ENCODE peak calls at places on chromosomes 2 and 18, in six cellular contexts. One of them, this sample, is unnamed. For H3K4me1 and H3K27me3, the result is how much of the 10 kb centered on the place peaks cover.

GRCh38 chr18:22488554-22488953 is 70.8 kb upstream of the CTAGE1 start:
- DNase-seq in tibial nerve: peak
- DNase-seq in aorta: peak
- DNase-seq in Karpas-422: no peak
- DNase-seq in psoas muscle: peak
- DNase-seq in mesenchymal stem cell: no peak
- DNase-seq in this sample: no peak

GRCh38 chr2:37317746-37318145 is 6.9 kb downstream of the PRKD3 start:
- DNase-seq in tibial nerve: no peak
- DNase-seq in aorta: no peak
- DNase-seq in Karpas-422: no peak
- DNase-seq in psoas muscle: no peak
- DNase-seq in mesenchymal stem cell: no peak
- DNase-seq in this sample: no peak

GRCh38 chr2:136363470-136363869 is 245.5 kb upstream of the CXCR4 start:
- DNase-seq in tibial nerve: no peak
- DNase-seq in aorta: no peak
- DNase-seq in Karpas-422: no peak
- DNase-seq in psoas muscle: no peak
- DNase-seq in mesenchymal stem cell: no peak
- DNase-seq in this sample: no peak

GRCh38 chr2:57894353-57894752 is 152.3 kb upstream of the VRK2 start:
- DNase-seq in tibial nerve: no peak
- DNase-seq in aorta: no peak
- DNase-seq in Karpas-422: no peak
- DNase-seq in psoas muscle: no peak
- DNase-seq in mesenchymal stem cell: no peak
- DNase-seq in this sample: no peak

GRCh38 chr2:9558948-9559381 is 3.3 kb upstream of the ADAM17 start:
- DNase-seq in tibial nerve: no peak
- DNase-seq in aorta: peak
- DNase-seq in Karpas-422: no peak
- DNase-seq in psoas muscle: no peak
- DNase-seq in mesenchymal stem cell: peak
- DNase-seq in this sample: no peak

GRCh38 chr2:33673937-33674336 is 74.8 kb upstream of the FAM98A start:
- DNase-seq in tibial nerve: no peak
- DNase-seq in aorta: no peak
- DNase-seq in Karpas-422: peak
- DNase-seq in psoas muscle: no peak
- DNase-seq in mesenchymal stem cell: peak
- DNase-seq in this sample: no peak

GRCh38 chr2:25246001-25246400 is 77.6 kb upstream of the POMC start:
- DNase-seq in tibial nerve: no peak
- DNase-seq in aorta: no peak
- DNase-seq in Karpas-422: no peak
- DNase-seq in psoas muscle: no peak
- DNase-seq in mesenchymal stem cell: no peak
- DNase-seq in this sample: no peak

GRCh38 chr2:28747714-28748113 is 3.9 kb upstream of the PPP1CB start:
- DNase-seq in tibial nerve: no peak
- DNase-seq in aorta: no peak
- DNase-seq in Karpas-422: no peak
- DNase-seq in psoas muscle: no peak
- DNase-seq in mesenchymal stem cell: no peak
- DNase-seq in this sample: no peak

GRCh38 chr2:196503398-196503797 is 136.1 kb upstream of the CCDC150 start:
- DNase-seq in tibial nerve: no peak
- DNase-seq in aorta: no peak
- DNase-seq in Karpas-422: no peak
- DNase-seq in psoas muscle: no peak
- DNase-seq in mesenchymal stem cell: no peak
- DNase-seq in this sample: no peak

GRCh38 chr18:79937103-79937860 is 14.2 kb downstream of the SLC66A2 start:
- DNase-seq in tibial nerve: no peak
- DNase-seq in aorta: peak
- DNase-seq in Karpas-422: no peak
- DNase-seq in psoas muscle: no peak
- DNase-seq in mesenchymal stem cell: no peak
- DNase-seq in this sample: no peak

GRCh38 chr18:74249181-74249968 is 42.4 kb downstream of the CYB5A start:
- DNase-seq in tibial nerve: peak
- DNase-seq in aorta: no peak
- DNase-seq in Karpas-422: no peak
- DNase-seq in psoas muscle: no peak
- DNase-seq in mesenchymal stem cell: peak
- DNase-seq in this sample: no peak

GRCh38 chr2:185919155-185919554 is 180.6 kb downstream of the FSIP2 start:
- DNase-seq in tibial nerve: no peak
- DNase-seq in aorta: no peak
- DNase-seq in Karpas-422: no peak
- DNase-seq in psoas muscle: no peak
- DNase-seq in mesenchymal stem cell: no peak
- DNase-seq in this sample: no peak

GRCh38 chr18:29616885-29617284 is 1425.7 kb downstream of the DSC3 start:
- DNase-seq in tibial nerve: no peak
- DNase-seq in aorta: no peak
- DNase-seq in Karpas-422: no peak
- DNase-seq in psoas muscle: no peak
- DNase-seq in mesenchymal stem cell: no peak
- DNase-seq in this sample: no peak

GRCh38 chr2:236892721-236893120 is 193.0 kb upstream of the COPS8 start:
- DNase-seq in tibial nerve: no peak
- DNase-seq in aorta: no peak
- DNase-seq in Karpas-422: no peak
- DNase-seq in psoas muscle: no peak
- DNase-seq in mesenchymal stem cell: no peak
- DNase-seq in this sample: no peak

GRCh38 chr18:59551902-59552635 is 145.2 kb downstream of the CCBE1 start:
- DNase-seq in tibial nerve: no peak
- DNase-seq in aorta: no peak
- DNase-seq in Karpas-422: no peak
- DNase-seq in psoas muscle: no peak
- DNase-seq in mesenchymal stem cell: no peak
- DNase-seq in this sample: no peak

GRCh38 chr2:18518116-18519111 is 42.0 kb downstream of the RDH14 start:
- DNase-seq in tibial nerve: no peak
- DNase-seq in aorta: no peak
- DNase-seq in Karpas-422: no peak
- DNase-seq in psoas muscle: no peak
- DNase-seq in mesenchymal stem cell: peak
- DNase-seq in this sample: peak

GRCh38 chr2:44964704-44965343 is 23.3 kb downstream of the SIX3 start:
- DNase-seq in tibial nerve: no peak
- DNase-seq in aorta: no peak
- DNase-seq in Karpas-422: peak
- DNase-seq in psoas muscle: no peak
- DNase-seq in mesenchymal stem cell: no peak
- DNase-seq in this sample: no peak

GRCh38 chr18:37453754-37454153 is 111.8 kb downstream of the CELF4 start:
- DNase-seq in tibial nerve: no peak
- DNase-seq in aorta: no peak
- DNase-seq in Karpas-422: no peak
- DNase-seq in psoas muscle: no peak
- DNase-seq in mesenchymal stem cell: no peak
- DNase-seq in this sample: no peak

GRCh38 chr2:239145106-239145505 is 255.7 kb downstream of the HDAC4 start:
- DNase-seq in tibial nerve: no peak
- DNase-seq in aorta: no peak
- DNase-seq in Karpas-422: no peak
- DNase-seq in psoas muscle: no peak
- DNase-seq in mesenchymal stem cell: no peak
- DNase-seq in this sample: no peak

GRCh38 chr18:50644807-50645206 is 84.9 kb downstream of the MAPK4 start:
- DNase-seq in tibial nerve: no peak
- DNase-seq in aorta: no peak
- DNase-seq in Karpas-422: no peak
- DNase-seq in psoas muscle: no peak
- DNase-seq in mesenchymal stem cell: no peak
- DNase-seq in this sample: no peak

GRCh38 chr18:7572837-7573236 is 5.7 kb downstream of the PTPRM start:
- DNase-seq in tibial nerve: no peak
- DNase-seq in aorta: no peak
- DNase-seq in Karpas-422: no peak
- DNase-seq in psoas muscle: no peak
- DNase-seq in mesenchymal stem cell: peak
- DNase-seq in this sample: peak

GRCh38 chr2:44433841-44434240 is 72.1 kb downstream of the CAMKMT start:
- DNase-seq in tibial nerve: no peak
- DNase-seq in aorta: no peak
- DNase-seq in Karpas-422: no peak
- DNase-seq in psoas muscle: no peak
- DNase-seq in mesenchymal stem cell: peak
- DNase-seq in this sample: no peak

GRCh38 chr2:162075689-162076132 is 1.7 kb upstream of the DPP4 start:
- DNase-seq in tibial nerve: no peak
- DNase-seq in aorta: no peak
- DNase-seq in Karpas-422: no peak
- DNase-seq in psoas muscle: no peak
- DNase-seq in mesenchymal stem cell: peak
- DNase-seq in this sample: no peak

GRCh38 chr18:57446322-57446721 is 11.1 kb downstream of the ONECUT2 start:
- DNase-seq in tibial nerve: no peak
- DNase-seq in aorta: no peak
- DNase-seq in Karpas-422: peak
- DNase-seq in psoas muscle: no peak
- DNase-seq in mesenchymal stem cell: no peak
- DNase-seq in this sample: no peak

GRCh38 chr2:18473241-18473841 is 87.1 kb downstream of the RDH14 start:
- DNase-seq in tibial nerve: peak
- DNase-seq in aorta: no peak
- DNase-seq in Karpas-422: no peak
- DNase-seq in psoas muscle: peak
- DNase-seq in mesenchymal stem cell: peak
- DNase-seq in this sample: no peak

GRCh38 chr2:118340103-118340502 is 251.8 kb downstream of the INSIG2 start:
- DNase-seq in tibial nerve: no peak
- DNase-seq in aorta: no peak
- DNase-seq in Karpas-422: no peak
- DNase-seq in psoas muscle: no peak
- DNase-seq in mesenchymal stem cell: no peak
- DNase-seq in this sample: no peak

DNA sequence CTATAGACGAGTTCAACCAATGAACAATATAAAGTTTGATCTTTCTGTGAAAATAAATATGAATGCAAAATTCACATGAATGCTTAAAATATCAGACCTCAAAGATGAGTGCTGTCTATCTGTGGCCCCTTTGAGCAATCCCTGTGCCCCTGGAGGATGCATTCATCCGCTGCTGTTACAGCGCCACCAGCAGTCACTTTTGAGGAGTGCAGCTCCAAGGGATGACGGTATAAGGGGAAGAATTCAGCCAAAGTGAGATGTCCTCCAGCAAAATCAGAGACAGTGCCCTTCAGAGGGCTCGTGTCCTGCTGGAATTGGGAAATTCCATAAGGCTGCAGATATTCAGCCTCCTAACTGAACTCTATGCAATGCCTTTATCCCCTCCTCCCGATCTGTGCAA is 12.0 kb upstream of the CHRNA1 start:
- DNase-seq in tibial nerve: no peak
- DNase-seq in aorta: no peak
- DNase-seq in Karpas-422: peak
- DNase-seq in psoas muscle: no peak
- DNase-seq in mesenchymal stem cell: no peak
- DNase-seq in this sample: no peak
- H3K4me1 ChIP-seq in tibial nerve: under half
- H3K4me1 ChIP-seq in aorta: under half
- H3K4me1 ChIP-seq in Karpas-422: under half
- H3K4me1 ChIP-seq in psoas muscle: under half
- H3K4me1 ChIP-seq in mesenchymal stem cell: under half
- H3K4me1 ChIP-seq in this sample: under half

DNA sequence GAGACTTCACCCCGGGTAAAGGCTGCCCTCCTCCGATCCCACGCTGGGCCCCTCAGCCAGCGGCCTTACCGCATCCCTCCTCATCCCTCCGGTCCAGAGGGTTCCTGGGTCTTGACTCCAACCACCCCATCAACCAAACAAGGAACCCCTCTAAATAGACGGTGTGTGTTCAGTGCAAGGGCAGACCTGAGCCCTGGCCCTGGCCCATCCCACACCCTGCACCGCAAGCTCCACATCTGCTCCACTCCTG is 1.8 kb downstream of the KIF1A start:
- DNase-seq in tibial nerve: no peak
- DNase-seq in aorta: no peak
- DNase-seq in Karpas-422: no peak
- DNase-seq in psoas muscle: no peak
- DNase-seq in mesenchymal stem cell: no peak
- DNase-seq in this sample: no peak
- H3K27me3 ChIP-seq in tibial nerve: under half
- H3K27me3 ChIP-seq in aorta: under half
- H3K27me3 ChIP-seq in Karpas-422: under half
- H3K27me3 ChIP-seq in psoas muscle: under half
- H3K27me3 ChIP-seq in mesenchymal stem cell: half or more
- H3K27me3 ChIP-seq in this sample: under half

GRCh38 chr2:73927344-73927743 is 664 bp downstream of the DGUOK start:
- DNase-seq in tibial nerve: no peak
- DNase-seq in aorta: no peak
- DNase-seq in Karpas-422: no peak
- DNase-seq in psoas muscle: no peak
- DNase-seq in mesenchymal stem cell: no peak
- DNase-seq in this sample: no peak

GRCh38 chr2:73928995-73929394 is 2.3 kb downstream of the DGUOK start:
- DNase-seq in tibial nerve: no peak
- DNase-seq in aorta: no peak
- DNase-seq in Karpas-422: no peak
- DNase-seq in psoas muscle: no peak
- DNase-seq in mesenchymal stem cell: no peak
- DNase-seq in this sample: no peak

GRCh38 chr2:73931531-73932500 is 5.1 kb downstream of the DGUOK start:
- DNase-seq in tibial nerve: no peak
- DNase-seq in aorta: no peak
- DNase-seq in Karpas-422: no peak
- DNase-seq in psoas muscle: no peak
- DNase-seq in mesenchymal stem cell: peak
- DNase-seq in this sample: no peak

GRCh38 chr2:73933194-73933593 is 6.5 kb downstream of the DGUOK start:
- DNase-seq in tibial nerve: no peak
- DNase-seq in aorta: no peak
- DNase-seq in Karpas-422: no peak
- DNase-seq in psoas muscle: no peak
- DNase-seq in mesenchymal stem cell: no peak
- DNase-seq in this sample: no peak

DNA sequence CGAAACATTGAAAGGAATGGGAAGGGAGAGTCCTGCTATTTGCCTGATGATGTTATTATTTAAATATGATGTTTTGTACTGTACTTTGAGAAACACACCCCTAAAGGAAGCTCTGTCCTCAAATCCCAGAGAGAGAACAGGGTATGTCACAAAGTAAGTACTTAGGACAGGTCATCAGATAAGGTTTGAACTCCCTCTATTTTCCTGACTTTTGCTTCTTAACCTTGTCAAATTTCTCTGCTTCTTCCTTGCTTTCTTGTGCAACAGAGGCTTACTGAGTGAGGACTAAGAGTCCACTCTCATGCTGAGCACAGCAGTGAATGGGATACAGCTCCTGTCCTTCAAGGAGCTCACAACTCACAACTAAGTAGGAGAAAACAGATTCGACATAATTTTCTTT is 3.7 kb downstream of the DGUOK start:
- DNase-seq in tibial nerve: no peak
- DNase-seq in aorta: no peak
- DNase-seq in Karpas-422: no peak
- DNase-seq in psoas muscle: no peak
- DNase-seq in mesenchymal stem cell: peak
- DNase-seq in this sample: no peak
- H3K4me1 ChIP-seq in tibial nerve: under half
- H3K4me1 ChIP-seq in aorta: under half
- H3K4me1 ChIP-seq in Karpas-422: under half
- H3K4me1 ChIP-seq in psoas muscle: under half
- H3K4me1 ChIP-seq in mesenchymal stem cell: under half
- H3K4me1 ChIP-seq in this sample: under half

GRCh38 chr18:11676386-11676785 is 12.7 kb upstream of the GNAL start:
- DNase-seq in tibial nerve: no peak
- DNase-seq in aorta: no peak
- DNase-seq in Karpas-422: no peak
- DNase-seq in psoas muscle: no peak
- DNase-seq in mesenchymal stem cell: no peak
- DNase-seq in this sample: peak
- H3K27me3 ChIP-seq in tibial nerve: under half
- H3K27me3 ChIP-seq in aorta: under half
- H3K27me3 ChIP-seq in Karpas-422: under half
- H3K27me3 ChIP-seq in psoas muscle: under half
- H3K27me3 ChIP-seq in mesenchymal stem cell: half or more
- H3K27me3 ChIP-seq in this sample: under half